ENCODE peak calls at places on chromosomes 5 and 9, in six cellular contexts. One of them, this sample, is unnamed.

GRCh38 chr5:111364992-111365391 is 140.8 kb downstream of the CAMK4 start:
- DNase-seq in HFF-Myc: no peak
- DNase-seq in WTC11: no peak
- DNase-seq in GM20000: no peak
- DNase-seq in SJSA1: no peak
- DNase-seq in dorsolateral prefrontal cortex: no peak
- DNase-seq in this sample: no peak

GRCh38 chr5:133032852-133033742 is 6.7 kb upstream of the ZCCHC10 start:
- DNase-seq in HFF-Myc: no peak
- DNase-seq in WTC11: no peak
- DNase-seq in GM20000: peak
- DNase-seq in SJSA1: no peak
- DNase-seq in dorsolateral prefrontal cortex: peak
- DNase-seq in this sample: no peak

GRCh38 chr5:36741138-36741537 is 134.7 kb downstream of the SLC1A3 start:
- DNase-seq in HFF-Myc: no peak
- DNase-seq in WTC11: no peak
- DNase-seq in GM20000: no peak
- DNase-seq in SJSA1: no peak
- DNase-seq in dorsolateral prefrontal cortex: no peak
- DNase-seq in this sample: no peak

GRCh38 chr9:1458503-1458902 is 408.3 kb downstream of the DMRT2 start:
- DNase-seq in HFF-Myc: peak
- DNase-seq in WTC11: no peak
- DNase-seq in GM20000: no peak
- DNase-seq in SJSA1: peak
- DNase-seq in dorsolateral prefrontal cortex: no peak
- DNase-seq in this sample: no peak

GRCh38 chr5:121199238-121199999 is 652.3 kb upstream of the FTMT start:
- DNase-seq in HFF-Myc: no peak
- DNase-seq in WTC11: no peak
- DNase-seq in GM20000: no peak
- DNase-seq in SJSA1: no peak
- DNase-seq in dorsolateral prefrontal cortex: no peak
- DNase-seq in this sample: no peak

GRCh38 chr5:42819745-42820144 is 8.1 kb upstream of the SELENOP start:
- DNase-seq in HFF-Myc: no peak
- DNase-seq in WTC11: no peak
- DNase-seq in GM20000: no peak
- DNase-seq in SJSA1: no peak
- DNase-seq in dorsolateral prefrontal cortex: no peak
- DNase-seq in this sample: no peak

GRCh38 chr9:78714591-78714990 is 417.7 kb downstream of the PSAT1 start:
- DNase-seq in HFF-Myc: no peak
- DNase-seq in WTC11: no peak
- DNase-seq in GM20000: no peak
- DNase-seq in SJSA1: no peak
- DNase-seq in dorsolateral prefrontal cortex: no peak
- DNase-seq in this sample: no peak

GRCh38 chr5:68122439-68122906 is 93.1 kb upstream of the PIK3R1 start:
- DNase-seq in HFF-Myc: no peak
- DNase-seq in WTC11: no peak
- DNase-seq in GM20000: no peak
- DNase-seq in SJSA1: no peak
- DNase-seq in dorsolateral prefrontal cortex: no peak
- DNase-seq in this sample: no peak

GRCh38 chr9:20728493-20729220 is 44.6 kb downstream of the FOCAD start:
- DNase-seq in HFF-Myc: no peak
- DNase-seq in WTC11: no peak
- DNase-seq in GM20000: no peak
- DNase-seq in SJSA1: no peak
- DNase-seq in dorsolateral prefrontal cortex: no peak
- DNase-seq in this sample: no peak

GRCh38 chr5:110757118-110757729 is 18.4 kb downstream of the SLC25A46 start:
- DNase-seq in HFF-Myc: no peak
- DNase-seq in WTC11: no peak
- DNase-seq in GM20000: no peak
- DNase-seq in SJSA1: no peak
- DNase-seq in dorsolateral prefrontal cortex: no peak
- DNase-seq in this sample: no peak

GRCh38 chr5:123916331-123917121 is 404.5 kb downstream of the CSNK1G3 start:
- DNase-seq in HFF-Myc: peak
- DNase-seq in WTC11: no peak
- DNase-seq in GM20000: no peak
- DNase-seq in SJSA1: no peak
- DNase-seq in dorsolateral prefrontal cortex: no peak
- DNase-seq in this sample: no peak

GRCh38 chr5:146805099-146805498 is 73.5 kb downstream of the PPP2R2B start:
- DNase-seq in HFF-Myc: no peak
- DNase-seq in WTC11: no peak
- DNase-seq in GM20000: no peak
- DNase-seq in SJSA1: no peak
- DNase-seq in dorsolateral prefrontal cortex: no peak
- DNase-seq in this sample: no peak

GRCh38 chr9:133135193-133135745 is 14.2 kb upstream of the RALGDS start:
- DNase-seq in HFF-Myc: peak
- DNase-seq in WTC11: no peak
- DNase-seq in GM20000: no peak
- DNase-seq in SJSA1: peak
- DNase-seq in dorsolateral prefrontal cortex: no peak
- DNase-seq in this sample: peak

GRCh38 chr9:78028926-78029325 is 2.7 kb downstream of the GNAQ start:
- DNase-seq in HFF-Myc: no peak
- DNase-seq in WTC11: no peak
- DNase-seq in GM20000: no peak
- DNase-seq in SJSA1: no peak
- DNase-seq in dorsolateral prefrontal cortex: no peak
- DNase-seq in this sample: no peak

GRCh38 chr5:170861855-170862766 is at the start of gene RANBP17:
- DNase-seq in HFF-Myc: no peak
- DNase-seq in WTC11: peak
- DNase-seq in GM20000: peak
- DNase-seq in SJSA1: peak
- DNase-seq in dorsolateral prefrontal cortex: no peak
- DNase-seq in this sample: no peak

This sample was measured in anterior cingulate cortex.